ENCODE peak calls at places on chromosomes 7 and 10, in seven cellular contexts. R is OCI-LY7; E is cardiac muscle cell; Z is NT2/D1; N is stimulated activated CD4-positive, alpha-beta T cell treated with anti-CD3 and anti-CD28 coated beads, Interleukin-1b, Interleukin-23, amount 100 ng/mL, for 1 hour; G is memory B cell; M is GM13977. U is an unnamed sample.

GRCh38 chr10:59454289-59454919 is 92.1 kb upstream of the FAM13C start:
- DNase-seq in M (no peak), N (no peak), G (no peak), Z (no peak), R (no peak), E (no peak), U (no peak)

GRCh38 chr7:73893342-73894101 is 32.6 kb downstream of the TMEM270 start:
- DNase-seq in R (no peak), E (no peak), M (no peak), G (no peak), Z (no peak), N (no peak), U (no peak)

GRCh38 chr7:39985398-39985918 is 35.4 kb downstream of the CDK13 start:
- DNase-seq in G (no peak), R (no peak), M (no peak), E (no peak), N (no peak), Z (no peak), U (no peak)

GRCh38 chr10:43386981-43387677 is 15.7 kb downstream of the FXYD4 start:
- DNase-seq in E (no peak), N (no peak), Z (no peak), G (no peak), M (no peak), R (no peak), U (no peak)

GRCh38 chr7:73839743-73840714 is 2.3 kb downstream of the METTL27 start:
- DNase-seq in Z (no peak), M (no peak), G (no peak), R (peak), E (no peak), N (no peak), U (no peak)

GRCh38 chr7:11185179-11185578 is 211.5 kb downstream of the PHF14 start:
- DNase-seq in Z (peak), E (peak), N (no peak), G (no peak), M (no peak), R (no peak), U (no peak)

GRCh38 chr10:24503627-24504320 is 219.9 kb downstream of the ARHGAP21 start:
- DNase-seq in E (peak), M (peak), G (no peak), Z (peak), R (peak), N (no peak), U (peak)

GRCh38 chr10:101397140-101397539 is 43.2 kb downstream of the BTRC start:
- DNase-seq in E (peak), R (peak), Z (no peak), M (no peak), N (no peak), G (no peak), U (peak)

GRCh38 chr7:134827889-134828288 is 48.5 kb downstream of the CALD1 start:
- DNase-seq in Z (no peak), R (no peak), E (peak), N (no peak), M (no peak), G (no peak), U (no peak)

GRCh38 chr7:23247602-23248335 is 1.2 kb downstream of the GPNMB start:
- DNase-seq in E (peak), M (peak), G (no peak), R (no peak), Z (no peak), N (no peak), U (peak)